ENCODE peak calls at places on chromosomes 6 and 20, in nine cellular contexts. M is Panc1; D is sigmoid colon; B is GM23338; L is CD8-positive, alpha-beta memory T cell; J is heart left ventricle; U is pancreas; O is mammary epithelial cell; Z is IMR-90. Q is an unnamed sample. For H3K4me1, the result is how much of the 10 kb centered on the place peaks cover.

GRCh38 chr6:117547688-117548621 is 54.4 kb downstream of the GOPC start:
- DNase-seq in O (no peak), L (peak), Z (peak), M (no peak), J (peak), U (peak), D (peak), B (peak), Q (peak)

GRCh38 chr6:37418727-37419126 is 14.3 kb upstream of the CMTR1 start:
- DNase-seq in O (no peak), M (no peak), U (no peak), L (no peak), D (no peak), J (no peak), Z (no peak), B (no peak), Q (no peak)

GRCh38 chr6:44062771-44063560 is 64.3 kb downstream of the MRPL14 start:
- DNase-seq in L (no peak), M (no peak), Z (no peak), O (peak), J (no peak), D (no peak), B (peak), U (no peak), Q (peak)

GRCh38 chr6:84525907-84526306 is 238.5 kb downstream of the TBX18 start:
- DNase-seq in B (no peak), D (no peak), O (no peak), L (no peak), J (no peak), M (no peak), U (no peak), Z (no peak), Q (no peak)

GRCh38 chr20:10902174-10902573 is 228.4 kb upstream of the JAG1 start:
- DNase-seq in J (no peak), U (no peak), Z (no peak), B (no peak), O (no peak), M (no peak), D (no peak), L (no peak), Q (no peak)

GRCh38 chr6:128307671-128308070 is 212.7 kb downstream of the PTPRK start:
- DNase-seq in B (no peak), L (no peak), D (no peak), J (no peak), Z (peak), U (no peak), M (no peak), O (peak), Q (no peak)

GRCh38 chr20:24502184-24502583 is 32.8 kb downstream of the SYNDIG1 start:
- DNase-seq in Z (peak), U (no peak), O (peak), B (no peak), D (peak), L (no peak), J (no peak), M (no peak), Q (peak)

GRCh38 chr6:105886066-105886811 is 199.9 kb upstream of the PRDM1 start:
- DNase-seq in M (no peak), B (no peak), D (no peak), L (no peak), Z (no peak), O (no peak), J (no peak), U (no peak), Q (no peak)

GRCh38 chr6:2764610-2765165 is 505 bp upstream of the WRNIP1 start:
- DNase-seq in L (peak), M (no peak), U (peak), O (peak), Z (peak), J (peak), D (peak), B (peak), Q (peak)

GRCh38 chr6:39228111-39228971 is 934 bp downstream of the KCNK5 start:
- DNase-seq in U (no peak), O (no peak), J (no peak), Z (no peak), B (no peak), M (no peak), D (no peak), L (no peak), Q (no peak)

GRCh38 chr6:169291639-169292339 is 38.1 kb upstream of the THBS2 start:
- DNase-seq in Z (no peak), M (no peak), U (no peak), O (no peak), B (no peak), J (no peak), L (no peak), D (no peak), Q (no peak)

GRCh38 chr6:90297866-90298381 is 1.3 kb upstream of the BACH2 start:
- DNase-seq in D (no peak), O (no peak), M (no peak), J (no peak), B (no peak), U (no peak), Z (no peak), L (no peak), Q (no peak)

GRCh38 chr6:33949877-33950831 is 146.4 kb upstream of the MLN start:
- DNase-seq in Z (no peak), B (peak), U (no peak), D (no peak), M (no peak), O (peak), J (no peak), L (no peak), Q (no peak)

GRCh38 chr20:25336561-25337422 is 53.8 kb downstream of the ABHD12 start:
- DNase-seq in B (peak), J (no peak), U (no peak), L (no peak), D (no peak), Z (peak), M (no peak), O (peak), Q (no peak)

GRCh38 chr6:1312444-1313363 is 806 bp downstream of the FOXQ1 start:
- DNase-seq in M (no peak), D (no peak), Z (no peak), L (no peak), U (peak), B (peak), J (no peak), O (peak), Q (no peak)

GRCh38 chr20:45405566-45406259 is 2.4 kb upstream of the DBNDD2 start:
- DNase-seq in M (no peak), U (peak), O (no peak), D (peak), L (no peak), Z (no peak), J (peak), B (peak), Q (peak)

GRCh38 chr6:50187212-50188055 is 137.7 kb upstream of the DEFB112 start:
- DNase-seq in Z (no peak), J (no peak), O (no peak), M (no peak), U (no peak), L (no peak), D (no peak), B (no peak), Q (no peak)

GRCh38 chr6:72894091-72894490 is 272.2 kb downstream of the KCNQ5 start:
- DNase-seq in Z (no peak), U (no peak), D (no peak), O (peak), M (no peak), L (no peak), J (no peak), B (no peak), Q (no peak)

GRCh38 chr20:57552471-57552870 is 8.4 kb upstream of the PCK1 start:
- DNase-seq in O (no peak), Z (no peak), B (no peak), L (no peak), M (no peak), J (no peak), D (no peak), U (no peak), Q (no peak)

GRCh38 chr6:90227165-90227564 is 69.5 kb downstream of the BACH2 start:
- DNase-seq in B (no peak), O (no peak), D (peak), M (no peak), L (no peak), Z (no peak), J (no peak), U (no peak), Q (peak)

GRCh38 chr6:128519132-128519930 is 1.1 kb downstream of the PTPRK start:
- DNase-seq in U (peak), O (peak), Z (peak), B (peak), J (peak), M (no peak), L (no peak), D (peak), Q (peak)

GRCh38 chr6:170454512-170455285 is 98.4 kb downstream of the PSMB1 start:
- DNase-seq in J (no peak), M (no peak), L (no peak), B (no peak), U (no peak), D (no peak), O (no peak), Z (no peak), Q (no peak)

GRCh38 chr20:9353180-9353915 is 161.0 kb upstream of the LAMP5 start:
- DNase-seq in O (no peak), M (no peak), Z (no peak), U (no peak), J (no peak), B (no peak), L (no peak), D (no peak), Q (no peak)

GRCh38 chr6:35711731-35712130 is 23.0 kb upstream of the FKBP5 start:
- DNase-seq in J (no peak), L (no peak), M (no peak), O (no peak), B (no peak), Z (no peak), U (no peak), D (peak), Q (no peak)

GRCh38 chr20:43188861-43189613 is 669 bp downstream of the PTPRT start:
- DNase-seq in Z (no peak), O (no peak), B (peak), U (no peak), L (no peak), D (no peak), M (no peak), J (no peak), Q (no peak)

GRCh38 chr6:26088344-26088743 is 1.1 kb downstream of the HFE start:
- DNase-seq in M (no peak), O (no peak), Z (no peak), B (no peak), D (peak), J (no peak), L (no peak), U (no peak), Q (peak)

GRCh38 chr6:26087284-26088115 is at the start of gene HFE:
- DNase-seq in J (peak), O (peak), M (no peak), D (peak), B (peak), Z (peak), L (peak), U (peak), Q (peak)

GRCh38 chr6:26086214-26086613 is 1.0 kb upstream of the HFE start:
- DNase-seq in J (no peak), Z (no peak), L (peak), D (no peak), U (no peak), O (no peak), B (no peak), M (no peak), Q (no peak)

GRCh38 chr6:26092443-26092842 is 5.2 kb downstream of the HFE start:
- DNase-seq in M (no peak), B (no peak), D (no peak), U (no peak), O (no peak), J (no peak), L (no peak), Z (no peak), Q (no peak)

GRCh38 chr6:26089272-26089671 is 2.0 kb downstream of the HFE start:
- DNase-seq in J (no peak), D (peak), U (no peak), B (no peak), L (no peak), O (no peak), Z (no peak), M (no peak), Q (no peak)
- H3K4me1 ChIP-seq in J (under half), D (under half), U (under half), B (under half), L (under half), O (under half), Z (under half), M (under half), Q (under half)

DNA sequence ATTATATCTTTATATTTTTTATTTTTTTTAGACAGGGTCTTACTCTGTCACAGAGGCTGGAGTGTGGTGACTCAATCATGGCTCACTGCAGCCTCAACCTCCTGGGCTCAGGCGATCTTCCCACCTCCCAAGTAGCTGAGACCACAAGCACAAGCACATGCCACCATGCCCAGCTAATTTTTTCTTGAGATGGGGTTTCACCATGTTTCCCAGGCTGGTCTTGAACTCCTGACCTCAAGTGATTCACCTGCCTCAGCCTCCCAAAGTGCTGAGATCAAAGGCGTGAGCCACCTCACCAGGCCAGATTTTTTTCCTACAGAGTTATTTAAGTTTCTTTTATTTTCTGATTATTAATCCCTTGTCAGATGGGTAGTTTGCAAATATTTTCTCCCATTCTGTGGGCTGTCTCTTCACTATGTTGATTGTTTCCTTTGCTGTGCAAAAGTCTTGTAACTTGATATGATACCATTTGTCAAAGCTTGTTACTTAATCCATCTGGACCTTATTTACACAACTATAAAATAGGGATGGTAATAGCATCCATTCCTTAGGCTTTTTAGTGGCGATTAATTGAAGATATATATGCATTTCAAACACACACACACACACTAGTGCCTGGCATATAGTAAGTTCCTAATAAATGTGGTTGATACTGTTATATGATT is 187.2 kb downstream of the BCAS1 start:
- DNase-seq in B (no peak), Z (peak), O (peak), M (no peak), D (no peak), L (no peak), J (no peak), U (no peak), Q (no peak)
- H3K4me1 ChIP-seq in B (half or more), Z (under half), O (under half), M (under half), D (under half), L (under half), J (under half), U (under half), Q (under half)

GRCh38 chr6:147158881-147159280 is 45.3 kb upstream of the STXBP5 start:
- DNase-seq in O (no peak), J (no peak), M (no peak), B (no peak), U (no peak), D (no peak), Z (no peak), L (no peak), Q (no peak)
- H3K4me1 ChIP-seq in O (under half), J (under half), M (under half), B (under half), U (under half), D (under half), Z (under half), L (under half), Q (under half)

GRCh38 chr6:56803594-56803993 is 151.3 kb upstream of the BEND6 start:
- DNase-seq in O (no peak), D (no peak), Z (peak), B (no peak), L (no peak), M (no peak), J (no peak), U (no peak), Q (no peak)

GRCh38 chr6:56795852-56796532 is 153.3 kb upstream of the DST start:
- DNase-seq in D (no peak), Z (peak), B (no peak), M (no peak), U (no peak), J (no peak), L (no peak), O (peak), Q (no peak)

GRCh38 chr6:56802570-56802969 is 152.3 kb upstream of the BEND6 start:
- DNase-seq in O (peak), B (no peak), J (no peak), D (no peak), Z (peak), U (no peak), L (no peak), M (no peak), Q (no peak)

GRCh38 chr6:56798163-56798562 is 155.5 kb upstream of the DST start:
- DNase-seq in D (no peak), B (no peak), U (no peak), Z (peak), J (no peak), L (no peak), M (no peak), O (no peak), Q (no peak)

GRCh38 chr6:56799966-56800365 is 154.9 kb upstream of the BEND6 start:
- DNase-seq in L (no peak), M (no peak), O (no peak), B (no peak), Z (no peak), D (no peak), U (no peak), J (no peak), Q (no peak)
- H3K4me1 ChIP-seq in L (under half), M (half or more), O (under half), B (under half), Z (under half), D (under half), U (under half), J (under half), Q (under half)

GRCh38 chr6:154228521-154228905 is 128.1 kb downstream of the IPCEF1 start:
- DNase-seq in U (no peak), O (no peak), L (no peak), M (no peak), B (no peak), Z (no peak), D (no peak), J (no peak), Q (no peak)
- H3K4me1 ChIP-seq in U (under half), O (under half), L (half or more), M (under half), B (under half), Z (under half), D (under half), J (under half), Q (under half)

Q was measured in right cardiac atrium.